ENCODE peak calls at places on chromosomes 3 and 15, in five cellular contexts. One of them, this sample, is unnamed.

GRCh38 chr3:69491980-69492379 is 106.1 kb upstream of the FRMD4B start:
- DNase-seq in coronary artery: no peak
- DNase-seq in fibroblast of lung: no peak
- DNase-seq in HFF-Myc: no peak
- DNase-seq in brain microvascular endothelial cell: no peak
- DNase-seq in this sample: no peak

GRCh38 chr3:16402451-16402850 is 111.0 kb downstream of the RFTN1 start:
- DNase-seq in HFF-Myc: no peak
- DNase-seq in brain microvascular endothelial cell: no peak
- DNase-seq in coronary artery: no peak
- DNase-seq in fibroblast of lung: peak; percentile 66
- DNase-seq in this sample: no peak

GRCh38 chr3:189372205-189372764 is 200.5 kb downstream of the TPRG1 start:
- DNase-seq in coronary artery: no peak
- DNase-seq in brain microvascular endothelial cell: no peak
- DNase-seq in HFF-Myc: no peak
- DNase-seq in fibroblast of lung: no peak
- DNase-seq in this sample: no peak

GRCh38 chr15:63065262-63066234 is 23.0 kb downstream of the TPM1 start:
- DNase-seq in brain microvascular endothelial cell: no peak
- DNase-seq in fibroblast of lung: no peak
- DNase-seq in coronary artery: no peak
- DNase-seq in HFF-Myc: no peak
- DNase-seq in this sample: no peak

GRCh38 chr15:34514251-34514760 is 69.1 kb downstream of the GOLGA8B start:
- DNase-seq in brain microvascular endothelial cell: no peak
- DNase-seq in coronary artery: no peak
- DNase-seq in fibroblast of lung: peak; percentile 64
- DNase-seq in HFF-Myc: no peak
- DNase-seq in this sample: no peak

GRCh38 chr3:149613988-149614387 is 43.8 kb downstream of the WWTR1 start:
- DNase-seq in fibroblast of lung: no peak
- DNase-seq in brain microvascular endothelial cell: no peak
- DNase-seq in HFF-Myc: no peak
- DNase-seq in coronary artery: no peak
- DNase-seq in this sample: no peak

GRCh38 chr3:170075425-170076091 is 37.8 kb downstream of the GPR160 start:
- DNase-seq in fibroblast of lung: no peak
- DNase-seq in coronary artery: no peak
- DNase-seq in brain microvascular endothelial cell: no peak
- DNase-seq in HFF-Myc: no peak
- DNase-seq in this sample: no peak

GRCh38 chr15:95416576-95416975 is 913.9 kb upstream of the NR2F2 start:
- DNase-seq in coronary artery: no peak
- DNase-seq in brain microvascular endothelial cell: no peak
- DNase-seq in HFF-Myc: no peak
- DNase-seq in fibroblast of lung: no peak
- DNase-seq in this sample: no peak

GRCh38 chr3:105398407-105398806 is 31.7 kb downstream of the ALCAM start:
- DNase-seq in coronary artery: no peak
- DNase-seq in brain microvascular endothelial cell: no peak
- DNase-seq in fibroblast of lung: no peak
- DNase-seq in HFF-Myc: no peak
- DNase-seq in this sample: no peak

GRCh38 chr15:46548989-46549388 is 914.2 kb downstream of the SQOR start:
- DNase-seq in coronary artery: no peak
- DNase-seq in brain microvascular endothelial cell: no peak
- DNase-seq in HFF-Myc: no peak
- DNase-seq in fibroblast of lung: no peak
- DNase-seq in this sample: no peak

GRCh38 chr3:146382386-146382785 is 87.0 kb downstream of the PLSCR2 start:
- DNase-seq in HFF-Myc: peak; percentile 5
- DNase-seq in coronary artery: no peak
- DNase-seq in fibroblast of lung: peak; percentile 66
- DNase-seq in brain microvascular endothelial cell: peak; percentile 54
- DNase-seq in this sample: no peak

GRCh38 chr15:43249699-43250203 is 17.0 kb downstream of the TGM5 start:
- DNase-seq in fibroblast of lung: peak; percentile 50
- DNase-seq in brain microvascular endothelial cell: peak; percentile 87
- DNase-seq in HFF-Myc: no peak
- DNase-seq in coronary artery: no peak
- DNase-seq in this sample: peak; percentile 87

GRCh38 chr15:42036112-42036905 is 15.5 kb upstream of the PLA2G4E start:
- DNase-seq in fibroblast of lung: no peak
- DNase-seq in coronary artery: no peak
- DNase-seq in brain microvascular endothelial cell: no peak
- DNase-seq in HFF-Myc: no peak
- DNase-seq in this sample: no peak

GRCh38 chr15:22850055-22850454 is 11.6 kb downstream of the NIPA2 start:
- DNase-seq in brain microvascular endothelial cell: peak; percentile 32
- DNase-seq in fibroblast of lung: no peak
- DNase-seq in HFF-Myc: no peak
- DNase-seq in coronary artery: no peak
- DNase-seq in this sample: no peak

GRCh38 chr15:79769081-79769481 is 127.7 kb downstream of the MTHFS start:
- DNase-seq in HFF-Myc: no peak
- DNase-seq in fibroblast of lung: peak; percentile 3
- DNase-seq in coronary artery: no peak
- DNase-seq in brain microvascular endothelial cell: peak; percentile 2
- DNase-seq in this sample: no peak

GRCh38 chr15:32657198-32657886 is 15.8 kb downstream of the SCG5 start:
- DNase-seq in brain microvascular endothelial cell: peak; percentile 22
- DNase-seq in fibroblast of lung: no peak
- DNase-seq in HFF-Myc: no peak
- DNase-seq in coronary artery: no peak
- DNase-seq in this sample: no peak

GRCh38 chr3:72567474-72567873 is 280.8 kb downstream of the SHQ1 start:
- DNase-seq in fibroblast of lung: no peak
- DNase-seq in coronary artery: no peak
- DNase-seq in HFF-Myc: no peak
- DNase-seq in brain microvascular endothelial cell: no peak
- DNase-seq in this sample: no peak

GRCh38 chr3:176959867-176960266 is 237.4 kb downstream of the TBL1XR1 start:
- DNase-seq in fibroblast of lung: no peak
- DNase-seq in coronary artery: no peak
- DNase-seq in HFF-Myc: no peak
- DNase-seq in brain microvascular endothelial cell: no peak
- DNase-seq in this sample: no peak

GRCh38 chr3:10344147-10344943 is 23.4 kb upstream of the SEC13 start:
- DNase-seq in fibroblast of lung: peak; percentile 59
- DNase-seq in brain microvascular endothelial cell: no peak
- DNase-seq in coronary artery: no peak
- DNase-seq in HFF-Myc: no peak
- DNase-seq in this sample: no peak

GRCh38 chr15:66452971-66453580 is 44.5 kb downstream of the SNAPC5 start:
- DNase-seq in HFF-Myc: no peak
- DNase-seq in coronary artery: no peak
- DNase-seq in fibroblast of lung: no peak
- DNase-seq in brain microvascular endothelial cell: no peak
- DNase-seq in this sample: no peak

GRCh38 chr3:43838009-43838758 is 147.4 kb downstream of the ABHD5 start:
- DNase-seq in coronary artery: no peak
- DNase-seq in HFF-Myc: no peak
- DNase-seq in fibroblast of lung: no peak
- DNase-seq in brain microvascular endothelial cell: no peak
- DNase-seq in this sample: no peak

GRCh38 chr3:58010562-58010961 is 2.3 kb downstream of the FLNB start:
- DNase-seq in brain microvascular endothelial cell: no peak
- DNase-seq in fibroblast of lung: no peak
- DNase-seq in HFF-Myc: no peak
- DNase-seq in coronary artery: no peak
- DNase-seq in this sample: no peak

GRCh38 chr3:72095521-72095920 is 310.6 kb upstream of the PROK2 start:
- DNase-seq in HFF-Myc: no peak
- DNase-seq in coronary artery: no peak
- DNase-seq in brain microvascular endothelial cell: no peak
- DNase-seq in fibroblast of lung: no peak
- DNase-seq in this sample: no peak

GRCh38 chr3:59386165-59386564 is 336.3 kb upstream of the CFAP20DC start:
- DNase-seq in coronary artery: no peak
- DNase-seq in fibroblast of lung: no peak
- DNase-seq in brain microvascular endothelial cell: no peak
- DNase-seq in HFF-Myc: no peak
- DNase-seq in this sample: no peak

GRCh38 chr3:17932372-17932771 is 189.9 kb upstream of the TBC1D5 start:
- DNase-seq in coronary artery: no peak
- DNase-seq in HFF-Myc: no peak
- DNase-seq in brain microvascular endothelial cell: no peak
- DNase-seq in fibroblast of lung: no peak
- DNase-seq in this sample: no peak

GRCh38 chr15:31605467-31605931 is 278.9 kb downstream of the KLF13 start:
- DNase-seq in coronary artery: no peak
- DNase-seq in HFF-Myc: no peak
- DNase-seq in fibroblast of lung: peak; percentile 61
- DNase-seq in brain microvascular endothelial cell: peak; percentile 11
- DNase-seq in this sample: peak; percentile 29

GRCh38 chr15:31438601-31439265 is 112.1 kb downstream of the KLF13 start:
- DNase-seq in fibroblast of lung: no peak
- DNase-seq in brain microvascular endothelial cell: no peak
- DNase-seq in coronary artery: no peak
- DNase-seq in HFF-Myc: no peak
- DNase-seq in this sample: no peak

GRCh38 chr15:78906310-78906608 is 33.6 kb downstream of the MORF4L1 start:
- DNase-seq in brain microvascular endothelial cell: peak; percentile 77
- DNase-seq in fibroblast of lung: peak; percentile 78
- DNase-seq in coronary artery: no peak
- DNase-seq in HFF-Myc: no peak
- DNase-seq in this sample: no peak

GRCh38 chr3:145094355-145094941 is 1066.5 kb downstream of the PLOD2 start:
- DNase-seq in brain microvascular endothelial cell: peak; percentile 92
- DNase-seq in fibroblast of lung: peak; percentile 84
- DNase-seq in coronary artery: no peak
- DNase-seq in HFF-Myc: peak; percentile 27
- DNase-seq in this sample: peak; percentile 56

GRCh38 chr3:18061737-18062136 is 319.3 kb upstream of the TBC1D5 start:
- DNase-seq in HFF-Myc: no peak
- DNase-seq in brain microvascular endothelial cell: no peak
- DNase-seq in fibroblast of lung: no peak
- DNase-seq in coronary artery: no peak
- DNase-seq in this sample: no peak

GRCh38 chr3:9141903-9142302 is 107.5 kb downstream of the SRGAP3 start:
- DNase-seq in coronary artery: no peak
- DNase-seq in HFF-Myc: no peak
- DNase-seq in fibroblast of lung: no peak
- DNase-seq in brain microvascular endothelial cell: no peak
- DNase-seq in this sample: no peak

DNA sequence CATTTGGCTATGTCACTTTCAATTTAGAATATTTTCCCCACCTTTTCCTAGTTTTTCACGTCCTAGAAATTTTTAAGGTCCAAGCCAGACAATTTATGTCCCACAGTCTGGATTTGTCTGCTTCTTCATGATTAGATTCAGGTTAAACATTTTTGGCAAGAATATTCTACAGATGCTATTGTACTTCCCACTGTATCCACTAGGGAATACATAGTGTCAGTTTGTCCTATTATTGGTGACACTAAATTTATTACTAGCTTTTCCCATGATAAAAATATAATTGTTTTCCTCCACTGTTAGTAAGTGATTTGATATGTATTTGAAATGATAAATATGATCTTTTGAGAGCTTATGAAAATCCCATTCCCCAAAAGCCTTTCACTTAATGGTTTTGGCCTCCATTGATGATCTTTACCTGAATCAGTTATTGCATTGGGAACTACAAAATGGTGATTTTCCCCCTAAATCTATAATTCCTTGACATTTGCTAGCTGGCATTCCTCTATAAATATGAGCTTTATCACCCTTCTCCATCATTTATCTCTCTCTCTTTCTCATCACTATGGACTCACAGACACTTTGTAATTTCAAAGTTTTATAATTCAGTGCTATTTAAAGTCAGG is 8.3 kb downstream of the ARL14 start:
- DNase-seq in HFF-Myc: no peak
- DNase-seq in fibroblast of lung: no peak
- DNase-seq in coronary artery: no peak
- DNase-seq in brain microvascular endothelial cell: no peak
- DNase-seq in this sample: no peak
- TF ChIP-seq CTCF in HFF-Myc: peak; percentile 8
- TF ChIP-seq CTCF in fibroblast of lung: peak; percentile 43
- TF ChIP-seq CTCF in coronary artery: no peak
- TF ChIP-seq CTCF in brain microvascular endothelial cell: peak; percentile 34
- TF ChIP-seq CTCF in this sample: no peak

GRCh38 chr3:143135150-143135549 is 15.6 kb downstream of the CHST2 start:
- DNase-seq in coronary artery: no peak
- DNase-seq in brain microvascular endothelial cell: peak; percentile 94
- DNase-seq in HFF-Myc: peak; percentile 97
- DNase-seq in fibroblast of lung: peak; percentile 94
- DNase-seq in this sample: peak; percentile 95
- H3K4me3 ChIP-seq in coronary artery: no peak overlapping the region
- H3K4me3 ChIP-seq in brain microvascular endothelial cell: no peak overlapping the region
- H3K4me3 ChIP-seq in HFF-Myc: no peak overlapping the region
- H3K4me3 ChIP-seq in fibroblast of lung: no peak overlapping the region
- H3K4me3 ChIP-seq in this sample: no peak overlapping the region

GRCh38 chr3:187020376-187020775 is 90.0 kb downstream of the ST6GAL1 start:
- DNase-seq in brain microvascular endothelial cell: no peak
- DNase-seq in fibroblast of lung: no peak
- DNase-seq in HFF-Myc: no peak
- DNase-seq in coronary artery: no peak
- DNase-seq in this sample: no peak

GRCh38 chr3:187016639-187017345 is 86.5 kb downstream of the ST6GAL1 start:
- DNase-seq in coronary artery: no peak
- DNase-seq in HFF-Myc: no peak
- DNase-seq in fibroblast of lung: peak; percentile 9
- DNase-seq in brain microvascular endothelial cell: peak; percentile 41
- DNase-seq in this sample: no peak

GRCh38 chr3:187017511-187018230 is 87.3 kb downstream of the ST6GAL1 start:
- DNase-seq in fibroblast of lung: no peak
- DNase-seq in coronary artery: no peak
- DNase-seq in brain microvascular endothelial cell: no peak
- DNase-seq in HFF-Myc: no peak
- DNase-seq in this sample: no peak

GRCh38 chr3:187021748-187022402 is 91.5 kb downstream of the ST6GAL1 start:
- DNase-seq in coronary artery: no peak
- DNase-seq in HFF-Myc: no peak
- DNase-seq in fibroblast of lung: no peak
- DNase-seq in brain microvascular endothelial cell: no peak
- DNase-seq in this sample: no peak

DNA sequence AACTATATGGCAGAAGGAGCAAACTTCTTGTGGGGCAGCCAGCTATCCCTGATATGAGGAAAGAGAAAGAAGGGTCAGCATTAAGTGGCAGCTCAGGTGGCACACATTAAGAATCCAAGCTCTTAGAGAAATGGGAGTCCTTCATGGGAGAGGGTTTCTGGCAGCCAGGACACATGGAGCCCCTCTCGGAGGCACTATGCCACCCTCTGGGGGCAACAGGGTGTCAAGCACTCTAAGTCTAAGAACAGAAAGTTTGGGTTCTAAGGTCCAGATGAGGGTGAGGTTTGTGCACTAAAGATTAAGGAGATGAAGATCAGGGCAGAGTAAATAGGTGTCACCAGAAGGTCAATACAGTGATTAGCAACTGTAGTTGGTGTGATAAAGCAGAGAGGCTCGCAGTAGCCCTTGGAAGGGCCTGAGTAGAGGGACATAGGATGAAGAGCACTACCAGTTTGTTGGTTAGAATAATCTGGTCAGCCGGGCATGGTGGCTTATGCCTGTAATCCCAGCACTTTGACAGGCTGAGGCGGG is 89.3 kb downstream of the ST6GAL1 start:
- DNase-seq in brain microvascular endothelial cell: no peak
- DNase-seq in fibroblast of lung: no peak
- DNase-seq in coronary artery: no peak
- DNase-seq in HFF-Myc: no peak
- DNase-seq in this sample: no peak
- TF ChIP-seq CTCF in brain microvascular endothelial cell: no peak
- TF ChIP-seq CTCF in fibroblast of lung: no peak
- TF ChIP-seq CTCF in coronary artery: no peak
- TF ChIP-seq CTCF in HFF-Myc: no peak
- TF ChIP-seq CTCF in this sample: no peak

GRCh38 chr3:15218689-15219088 is 12.6 kb downstream of the CAPN7 start:
- DNase-seq in coronary artery: no peak
- DNase-seq in brain microvascular endothelial cell: no peak
- DNase-seq in fibroblast of lung: no peak
- DNase-seq in HFF-Myc: no peak
- DNase-seq in this sample: no peak
- H3K4me3 ChIP-seq in coronary artery: no peak overlapping the region
- H3K4me3 ChIP-seq in brain microvascular endothelial cell: no peak overlapping the region
- H3K4me3 ChIP-seq in fibroblast of lung: no peak overlapping the region
- H3K4me3 ChIP-seq in HFF-Myc: no peak overlapping the region
- H3K4me3 ChIP-seq in this sample: no peak overlapping the region

This sample was measured in astrocyte of the cerebellum.